ENCODE peak calls at places on chromosomes 1 and 21, in seven cellular contexts. L, I, M, Y, R, P and K are unnamed samples.

GRCh38 chr1:197042676-197043341 is 24.3 kb downstream of the F13B start:
- DNase-seq in L (no peak), I (no peak), M (peak), Y (no peak), R (no peak), P (no peak), K (peak)

GRCh38 chr1:93988634-93989350 is 79.6 kb upstream of the GCLM start:
- DNase-seq in L (no peak), I (peak), M (no peak), Y (no peak), R (no peak), P (peak), K (no peak)

GRCh38 chr1:192949783-192950182 is 109.4 kb downstream of the UCHL5 start:
- DNase-seq in L (no peak), I (no peak), M (no peak), Y (no peak), R (no peak), P (no peak), K (no peak)

GRCh38 chr1:1293618-1294249 is 13.5 kb downstream of the SCNN1D start:
- DNase-seq in L (peak), I (no peak), M (no peak), Y (no peak), R (no peak), P (no peak), K (no peak)

GRCh38 chr1:17170571-17170970 is 34.4 kb upstream of the PADI1 start:
- DNase-seq in L (no peak), I (peak), M (no peak), Y (no peak), R (no peak), P (peak), K (no peak)

GRCh38 chr1:226021406-226022200 is 22.5 kb upstream of the SDE2 start:
- DNase-seq in L (no peak), I (no peak), M (no peak), Y (no peak), R (no peak), P (no peak), K (no peak)

GRCh38 chr1:79549191-79549590 is 542.7 kb upstream of the ADGRL4 start:
- DNase-seq in L (no peak), I (no peak), M (no peak), Y (no peak), R (no peak), P (no peak), K (no peak)

GRCh38 chr1:175521265-175522040 is 221.9 kb downstream of the TNR start:
- DNase-seq in L (no peak), I (no peak), M (no peak), Y (no peak), R (no peak), P (no peak), K (no peak)

GRCh38 chr1:14925336-14926136 is 228.0 kb upstream of the TMEM51 start:
- DNase-seq in L (no peak), I (no peak), M (no peak), Y (no peak), R (no peak), P (no peak), K (no peak)

GRCh38 chr1:87973901-87974300 is 645.2 kb downstream of the LMO4 start:
- DNase-seq in L (no peak), I (no peak), M (no peak), Y (no peak), R (no peak), P (no peak), K (no peak)

GRCh38 chr1:232226197-232226681 is 403.7 kb downstream of the SIPA1L2 start:
- DNase-seq in L (no peak), I (peak), M (peak), Y (no peak), R (no peak), P (peak), K (peak)

GRCh38 chr1:23964235-23964668 is 4.6 kb downstream of the PNRC2 start:
- DNase-seq in L (no peak), I (no peak), M (no peak), Y (no peak), R (no peak), P (no peak), K (no peak)

GRCh38 chr1:47722101-47722500 is 275.1 kb downstream of the TRABD2B start:
- DNase-seq in L (no peak), I (no peak), M (no peak), Y (no peak), R (no peak), P (no peak), K (no peak)

GRCh38 chr1:226604846-226605572 is 56.4 kb downstream of the STUM start:
- DNase-seq in L (no peak), I (no peak), M (no peak), Y (no peak), R (no peak), P (no peak), K (no peak)

GRCh38 chr1:194103516-194104246 is 917.3 kb upstream of the B3GALT2 start:
- DNase-seq in L (no peak), I (no peak), M (no peak), Y (no peak), R (no peak), P (no peak), K (no peak)

GRCh38 chr1:201358596-201358995 is 18.9 kb downstream of the TNNT2 start:
- DNase-seq in L (no peak), I (peak), M (no peak), Y (no peak), R (no peak), P (no peak), K (no peak)

GRCh38 chr1:157390646-157391045 is 161.7 kb downstream of the FCRL5 start:
- DNase-seq in L (no peak), I (peak), M (no peak), Y (no peak), R (no peak), P (peak), K (no peak)

GRCh38 chr1:179083031-179083345 is 1.1 kb downstream of the TOR3A start:
- DNase-seq in L (no peak), I (no peak), M (no peak), Y (no peak), R (no peak), P (peak), K (no peak)

GRCh38 chr1:160925652-160926241 is 28.9 kb downstream of the ITLN2 start:
- DNase-seq in L (no peak), I (no peak), M (no peak), Y (no peak), R (no peak), P (no peak), K (no peak)

GRCh38 chr1:158003409-158003805 is 10.0 kb downstream of the KIRREL1 start:
- DNase-seq in L (no peak), I (no peak), M (no peak), Y (no peak), R (no peak), P (peak), K (no peak)

GRCh38 chr1:241311056-241311746 is 45.8 kb downstream of the RGS7 start:
- DNase-seq in L (no peak), I (no peak), M (no peak), Y (no peak), R (no peak), P (no peak), K (no peak)

GRCh38 chr1:35850716-35851115 is 32.3 kb upstream of the AGO1 start:
- DNase-seq in L (no peak), I (no peak), M (no peak), Y (no peak), R (no peak), P (no peak), K (no peak)

GRCh38 chr1:63797056-63797726 is 23.4 kb downstream of the ROR1 start:
- DNase-seq in L (no peak), I (no peak), M (no peak), Y (no peak), R (no peak), P (peak), K (no peak)

GRCh38 chr1:207336559-207337467 is 15.3 kb downstream of the CD55 start:
- DNase-seq in L (peak), I (peak), M (peak), Y (no peak), R (no peak), P (peak), K (no peak)

GRCh38 chr21:42857216-42857615 is 22.1 kb downstream of the WDR4 start:
- DNase-seq in L (no peak), I (no peak), M (no peak), Y (no peak), R (no peak), P (no peak), K (no peak)

GRCh38 chr21:46428987-46429710 is 29.5 kb upstream of the DIP2A start:
- DNase-seq in L (no peak), I (no peak), M (no peak), Y (no peak), R (no peak), P (no peak), K (no peak)

GRCh38 chr1:1956101-1956500 is 37.0 kb upstream of the TMEM52 start:
- DNase-seq in L (no peak), I (no peak), M (no peak), Y (no peak), R (no peak), P (no peak), K (no peak)

GRCh38 chr1:53878492-53879105 is 11.0 kb downstream of the YIPF1 start:
- DNase-seq in L (no peak), I (peak), M (peak), Y (peak), R (no peak), P (peak), K (peak)

GRCh38 chr1:112704908-112705627 is 1.9 kb downstream of the RHOC start:
- DNase-seq in L (peak), I (peak), M (peak), Y (peak), R (peak), P (peak), K (peak)

GRCh38 chr1:228922722-228923376 is 187.6 kb downstream of the RHOU start:
- DNase-seq in L (no peak), I (no peak), M (no peak), Y (no peak), R (no peak), P (no peak), K (no peak)

GRCh38 chr1:7422561-7422960 is 348.5 kb upstream of the VAMP3 start:
- DNase-seq in L (no peak), I (no peak), M (no peak), Y (no peak), R (peak), P (no peak), K (no peak)

GRCh38 chr1:3217096-3217724 is 148.2 kb downstream of the PRDM16 start:
- DNase-seq in L (no peak), I (peak), M (no peak), Y (no peak), R (no peak), P (peak), K (no peak)

GRCh38 chr1:24955161-24955560 is 25.1 kb upstream of the RUNX3 start:
- DNase-seq in L (no peak), I (peak), M (no peak), Y (no peak), R (no peak), P (peak), K (no peak)

GRCh38 chr1:2880812-2881295 is 79.4 kb upstream of the TTC34 start:
- DNase-seq in L (no peak), I (no peak), M (no peak), Y (no peak), R (no peak), P (no peak), K (no peak)

GRCh38 chr1:211375286-211375818 is 48.7 kb downstream of the TRAF5 start:
- DNase-seq in L (no peak), I (no peak), M (no peak), Y (no peak), R (no peak), P (no peak), K (no peak)

GRCh38 chr1:205013683-205014367 is 29.2 kb upstream of the CNTN2 start:
- DNase-seq in L (no peak), I (no peak), M (no peak), Y (no peak), R (peak), P (peak), K (peak)